ENCODE peak calls at places on chromosome 5, in four cellular contexts. I, R, G and B are unnamed samples.
A peak's percentile ranks its signal among the peaks of the same experiment; 100 is the strongest.

GRCh38 chr5:157459715-157460599 is at the start of gene NIPAL4:
- DNase-seq in I (peak; percentile 53), R (no peak), G (no peak), B (no peak)

GRCh38 chr5:163489055-163489744 is 16.2 kb upstream of the MAT2B start:
- DNase-seq in I (peak; percentile 18), R (no peak), G (no peak), B (no peak)

GRCh38 chr5:178453224-178453623 is 137.0 kb downstream of the COL23A1 start:
- DNase-seq in I (no peak), R (peak; percentile 32), G (no peak), B (no peak)

GRCh38 chr5:169599451-169599850 is 15.9 kb downstream of the SPDL1 start:
- DNase-seq in I (no peak), R (peak; percentile 48), G (no peak), B (no peak)

GRCh38 chr5:96459313-96460109 is 26.5 kb upstream of the PCSK1 start:
- DNase-seq in I (no peak), R (no peak), G (no peak), B (no peak)

GRCh38 chr5:126871441-126871840 is 94.5 kb downstream of the LMNB1 start:
- DNase-seq in I (no peak), R (no peak), G (no peak), B (no peak)

GRCh38 chr5:137078171-137078665 is 420.9 kb downstream of the SPOCK1 start:
- DNase-seq in I (no peak), R (peak; percentile 33), G (no peak), B (no peak)

GRCh38 chr5:14593326-14594036 is 11.9 kb downstream of the OTULINL start:
- DNase-seq in I (peak; percentile 82), R (peak; percentile 21), G (no peak), B (no peak)

GRCh38 chr5:76548525-76549229 is 74.5 kb downstream of the F2RL2 start:
- DNase-seq in I (no peak), R (no peak), G (no peak), B (no peak)

GRCh38 chr5:166710275-166710674 is 1581.2 kb upstream of the WWC1 start:
- DNase-seq in I (no peak), R (peak; percentile 5), G (no peak), B (no peak)

GRCh38 chr5:31153523-31153922 is 40.0 kb upstream of the CDH6 start:
- DNase-seq in I (no peak), R (no peak), G (no peak), B (no peak)

GRCh38 chr5:97098864-97099454 is 43.5 kb downstream of the LIX1 start:
- DNase-seq in I (no peak), R (no peak), G (no peak), B (no peak)

GRCh38 chr5:134541736-134542376 is 16.4 kb downstream of the JADE2 start:
- DNase-seq in I (peak; percentile 45), R (peak; percentile 46), G (peak; percentile 56), B (no peak)

GRCh38 chr5:55934720-55935119 is 60.0 kb downstream of the IL6ST start:
- DNase-seq in I (no peak), R (no peak), G (no peak), B (no peak)

GRCh38 chr5:75050415-75050814 is 1.9 kb downstream of the GCNT4 start:
- DNase-seq in I (peak; percentile 55), R (no peak), G (peak; percentile 17), B (peak; percentile 40)

GRCh38 chr5:39238366-39239105 is 19.2 kb upstream of the FYB1 start:
- DNase-seq in I (no peak), R (no peak), G (no peak), B (no peak)

GRCh38 chr5:13212843-13213242 is 731.6 kb downstream of the DNAH5 start:
- DNase-seq in I (no peak), R (no peak), G (no peak), B (no peak)

GRCh38 chr5:96629774-96630173 is 32.4 kb upstream of the CAST start:
- DNase-seq in I (no peak), R (peak; percentile 93), G (no peak), B (no peak)

GRCh38 chr5:92081958-92082712 is 699.0 kb upstream of the ARRDC3 start:
- DNase-seq in I (no peak), R (no peak), G (no peak), B (no peak)

GRCh38 chr5:14723648-14724231 is 59.2 kb downstream of the OTULIN start:
- DNase-seq in I (peak; percentile 26), R (no peak), G (no peak), B (no peak)

GRCh38 chr5:82104872-82105271 is 133.0 kb downstream of the ATG10 start:
- DNase-seq in I (peak; percentile 62), R (no peak), G (no peak), B (no peak)

GRCh38 chr5:172956228-172956627 is 3.0 kb upstream of the RPL26L1 start:
- DNase-seq in I (no peak), R (no peak), G (no peak), B (no peak)

GRCh38 chr5:96780626-96781025 is 27.1 kb downstream of the ERAP1 start:
- DNase-seq in I (no peak), R (no peak), G (no peak), B (no peak)

GRCh38 chr5:17302590-17302989 is 85.2 kb downstream of the BASP1 start:
- DNase-seq in I (no peak), R (no peak), G (no peak), B (no peak)

GRCh38 chr5:127833999-127834953 is 131.1 kb downstream of the CCDC192 start:
- DNase-seq in I (no peak), R (no peak), G (no peak), B (no peak)

GRCh38 chr5:116032094-116032517 is at the start of gene ARL14EPL:
- DNase-seq in I (peak; percentile 57), R (peak; percentile 90), G (no peak), B (no peak)

GRCh38 chr5:175585573-175585972 is 72.3 kb upstream of the HRH2 start:
- DNase-seq in I (no peak), R (no peak), G (no peak), B (no peak)

GRCh38 chr5:95912029-95912428 is 49.6 kb downstream of the ELL2 start:
- DNase-seq in I (no peak), R (no peak), G (no peak), B (no peak)

GRCh38 chr5:17691781-17692180 is 57.5 kb downstream of the TAF11L14 start:
- DNase-seq in I (no peak), R (no peak), G (no peak), B (no peak)

GRCh38 chr5:116441223-116441622 is 133.4 kb downstream of the SEMA6A start:
- DNase-seq in I (no peak), R (no peak), G (no peak), B (no peak)

GRCh38 chr5:78268361-78268760 is 26.1 kb downstream of the AP3B1 start:
- DNase-seq in I (no peak), R (no peak), G (no peak), B (no peak)

GRCh38 chr5:106269252-106269843 is 1401.4 kb downstream of the EFNA5 start:
- DNase-seq in I (no peak), R (peak; percentile 57), G (no peak), B (no peak)

GRCh38 chr5:96294887-96295209 is 138.2 kb downstream of the PCSK1 start:
- DNase-seq in I (no peak), R (no peak), G (no peak), B (no peak)

GRCh38 chr5:173618927-173619519 is 2.6 kb upstream of the BOD1 start:
- DNase-seq in I (peak; percentile 56), R (peak; percentile 59), G (peak; percentile 48), B (no peak)

GRCh38 chr5:139523635-139524445 is 37.3 kb upstream of the UBE2D2 start:
- DNase-seq in I (no peak), R (no peak), G (no peak), B (no peak)

GRCh38 chr5:54900906-54901725 is 84.3 kb downstream of the ESM1 start:
- DNase-seq in I (no peak), R (peak; percentile 27), G (no peak), B (no peak)

GRCh38 chr5:106254784-106255183 is 1416.0 kb downstream of the EFNA5 start:
- DNase-seq in I (no peak), R (no peak), G (no peak), B (no peak)

GRCh38 chr5:175861337-175862130 is 9.8 kb upstream of the CPLX2 start:
- DNase-seq in I (no peak), R (no peak), G (no peak), B (no peak)

GRCh38 chr5:40507095-40507494 is 172.6 kb upstream of the PTGER4 start:
- DNase-seq in I (no peak), R (no peak), G (no peak), B (no peak)
- TF ChIP-seq CTCF in I (peak; percentile 40), R (peak; percentile 29), G (no peak), B (peak; percentile 58)

GRCh38 chr5:151121095-151121494 is 36.5 kb downstream of the ANXA6 start:
- DNase-seq in I (no peak), R (no peak), G (no peak), B (no peak)

GRCh38 chr5:151110122-151110681 is 29.4 kb upstream of the TNIP1 start:
- DNase-seq in I (no peak), R (no peak), G (no peak), B (no peak)

GRCh38 chr5:151110992-151111391 is 30.2 kb upstream of the TNIP1 start:
- DNase-seq in I (no peak), R (no peak), G (no peak), B (no peak)

GRCh38 chr5:151118898-151119600 is 38.2 kb upstream of the TNIP1 start:
- DNase-seq in I (no peak), R (no peak), G (no peak), B (no peak)

DNA sequence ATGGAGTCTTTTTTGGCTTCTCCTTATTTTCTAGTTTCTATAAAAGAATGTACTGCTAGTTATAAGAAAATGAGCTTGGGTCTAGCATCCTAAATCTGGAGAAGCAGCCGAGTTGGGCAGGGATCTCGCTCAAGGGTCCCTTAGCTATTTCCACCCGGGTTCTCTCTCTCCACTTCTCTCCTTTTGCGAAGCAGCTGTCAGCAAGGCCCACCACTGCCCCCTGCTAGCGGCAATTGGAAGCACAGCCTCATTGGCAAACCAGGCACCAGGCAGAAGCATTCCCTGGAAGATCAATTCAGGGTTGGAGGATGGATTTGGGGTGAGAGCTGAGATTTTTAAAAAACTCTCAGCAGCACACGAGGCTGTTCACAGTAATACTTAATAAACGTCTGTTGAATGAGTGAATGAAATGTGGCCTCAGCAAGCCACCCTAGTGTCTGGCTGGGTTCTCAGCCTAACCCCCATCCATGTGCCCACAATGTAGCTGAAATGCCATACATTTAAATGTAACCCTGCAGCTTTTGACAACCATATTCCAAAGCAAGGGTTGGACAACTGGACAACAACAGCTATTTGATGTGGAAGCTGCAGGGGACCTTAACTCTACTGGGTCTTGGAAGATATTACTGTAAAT is 34.6 kb upstream of the TNIP1 start:
- DNase-seq in I (peak; percentile 81), R (peak; percentile 59), G (peak; percentile 72), B (peak; percentile 71)
- TF ChIP-seq CTCF in I (peak; percentile 97), R (peak; percentile 99), G (peak; percentile 92), B (peak; percentile 91)

DNA sequence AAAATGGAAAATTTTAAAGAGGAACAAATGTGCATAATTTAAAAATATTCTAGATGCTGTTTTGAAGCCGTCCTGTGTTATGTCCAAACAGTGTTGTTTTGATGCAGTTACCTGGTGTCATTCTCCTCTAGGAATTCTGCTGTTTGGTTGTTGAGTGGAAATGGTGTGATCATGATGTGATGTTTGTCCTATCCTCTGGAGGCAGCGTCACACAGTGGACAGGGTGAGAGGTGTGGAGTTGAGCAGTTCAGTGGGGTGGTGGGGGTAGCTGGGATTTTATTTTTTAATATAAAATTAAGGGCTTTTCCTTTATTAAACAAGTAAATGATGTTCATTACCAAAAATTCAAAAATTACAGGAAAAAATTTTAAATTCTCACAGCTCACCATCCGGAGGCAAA is 31.2 kb downstream of the PRDM6 start:
- DNase-seq in I (no peak), R (no peak), G (no peak), B (no peak)
- TF ChIP-seq CTCF in I (no peak), R (peak; percentile 28), G (peak; percentile 50), B (peak; percentile 8)

GRCh38 chr5:80867233-80867632 is 92.9 kb upstream of the RASGRF2 start:
- DNase-seq in I (no peak), R (no peak), G (no peak), B (no peak)
- TF ChIP-seq CTCF in I (no peak), R (no peak), G (no peak), B (no peak)